ENCODE peak calls at places on chromosome 7, in six cellular contexts. Q, W, I, Z, H and V are unnamed samples.

GRCh38 chr7:100400656-100401055 is 27.4 kb downstream of the PILRA start:
- DNase-seq in Q (peak; percentile 72), W (peak; percentile 50), I (no peak), Z (peak; percentile 21), H (peak; percentile 69), V (peak; percentile 64)

GRCh38 chr7:22216309-22216708 is 140.6 kb downstream of the RAPGEF5 start:
- DNase-seq in Q (no peak), W (no peak), I (no peak), Z (no peak), H (no peak), V (no peak)

GRCh38 chr7:121235221-121235620 is 93.6 kb upstream of the WNT16 start:
- DNase-seq in Q (no peak), W (no peak), I (no peak), Z (no peak), H (no peak), V (no peak)

GRCh38 chr7:26691886-26692285 is 172.5 kb downstream of the SKAP2 start:
- DNase-seq in Q (peak; percentile 13), W (no peak), I (no peak), Z (no peak), H (peak; percentile 27), V (no peak)

GRCh38 chr7:67976490-67976889 is 979.9 kb downstream of the TYW1 start:
- DNase-seq in Q (no peak), W (no peak), I (no peak), Z (no peak), H (no peak), V (no peak)

GRCh38 chr7:70384891-70385290 is 747.1 kb upstream of the GALNT17 start:
- DNase-seq in Q (no peak), W (no peak), I (no peak), Z (no peak), H (no peak), V (no peak)

GRCh38 chr7:98900815-98901214 is 22.5 kb downstream of the TRRAP start:
- DNase-seq in Q (no peak), W (no peak), I (no peak), Z (no peak), H (no peak), V (no peak)

GRCh38 chr7:116790025-116790424 is 72.4 kb upstream of the CAPZA2 start:
- DNase-seq in Q (no peak), W (no peak), I (no peak), Z (no peak), H (no peak), V (no peak)

GRCh38 chr7:95986136-95986535 is 213.8 kb downstream of the DYNC1I1 start:
- DNase-seq in Q (no peak), W (no peak), I (no peak), Z (no peak), H (no peak), V (no peak)

GRCh38 chr7:29569648-29570047 is 6.0 kb downstream of the PRR15 start:
- DNase-seq in Q (peak; percentile 70), W (no peak), I (peak; percentile 82), Z (no peak), H (peak; percentile 51), V (no peak)

GRCh38 chr7:131042269-131043160 is 285.2 kb upstream of the MKLN1 start:
- DNase-seq in Q (peak; percentile 65), W (no peak), I (no peak), Z (no peak), H (peak; percentile 3), V (no peak)

GRCh38 chr7:96694082-96694481 is 15.6 kb downstream of the SEM1 start:
- DNase-seq in Q (no peak), W (no peak), I (no peak), Z (no peak), H (no peak), V (no peak)

GRCh38 chr7:98848918-98849317 is 20.9 kb downstream of the TMEM130 start:
- DNase-seq in Q (no peak), W (no peak), I (no peak), Z (no peak), H (no peak), V (no peak)

GRCh38 chr7:43454936-43455518 is 127.9 kb upstream of the STK17A start:
- DNase-seq in Q (peak; percentile 87), W (peak; percentile 70), I (peak; percentile 58), Z (peak; percentile 19), H (peak; percentile 65), V (peak; percentile 46)

GRCh38 chr7:47580175-47580701 is 1.7 kb downstream of the TNS3 start:
- DNase-seq in Q (peak; percentile 33), W (no peak), I (no peak), Z (no peak), H (peak; percentile 15), V (no peak)

GRCh38 chr7:36690514-36691187 is 33.6 kb downstream of the AOAH start:
- DNase-seq in Q (no peak), W (peak; percentile 53), I (peak; percentile 72), Z (no peak), H (no peak), V (no peak)

GRCh38 chr7:122143376-122143750 is 686 bp downstream of the AASS start:
- DNase-seq in Q (no peak), W (peak; percentile 26), I (peak; percentile 29), Z (no peak), H (peak; percentile 47), V (no peak)

GRCh38 chr7:24725554-24726260 is 31.6 kb downstream of the GSDME start:
- DNase-seq in Q (no peak), W (no peak), I (no peak), Z (no peak), H (no peak), V (no peak)

GRCh38 chr7:117110480-117111315 is 157.4 kb downstream of the ST7 start:
- DNase-seq in Q (no peak), W (peak; percentile 80), I (peak; percentile 91), Z (no peak), H (no peak), V (no peak)

GRCh38 chr7:130669051-130669700 is 628 bp upstream of the COPG2 start:
- DNase-seq in Q (no peak), W (no peak), I (no peak), Z (no peak), H (no peak), V (peak; percentile 11)

GRCh38 chr7:36946401-36946739 is 222.1 kb upstream of the AOAH start:
- DNase-seq in Q (no peak), W (no peak), I (no peak), Z (no peak), H (no peak), V (no peak)

GRCh38 chr7:26329520-26330269 is 38.0 kb downstream of the SNX10 start:
- DNase-seq in Q (no peak), W (no peak), I (no peak), Z (no peak), H (no peak), V (peak; percentile 54)

GRCh38 chr7:22387583-22387982 is 30.6 kb upstream of the RAPGEF5 start:
- DNase-seq in Q (no peak), W (no peak), I (no peak), Z (no peak), H (no peak), V (no peak)

GRCh38 chr7:17298840-17299476 is 506 bp downstream of the AHR start:
- DNase-seq in Q (peak; percentile 76), W (peak; percentile 35), I (peak; percentile 56), Z (no peak), H (peak; percentile 65), V (no peak)

GRCh38 chr7:114759347-114760062 is 162.4 kb upstream of the MDFIC start:
- DNase-seq in Q (no peak), W (no peak), I (no peak), Z (no peak), H (peak; percentile 6), V (no peak)

GRCh38 chr7:101614939-101615302 is 14.2 kb downstream of the MYL10 start:
- DNase-seq in Q (no peak), W (no peak), I (no peak), Z (no peak), H (no peak), V (no peak)

DNA sequence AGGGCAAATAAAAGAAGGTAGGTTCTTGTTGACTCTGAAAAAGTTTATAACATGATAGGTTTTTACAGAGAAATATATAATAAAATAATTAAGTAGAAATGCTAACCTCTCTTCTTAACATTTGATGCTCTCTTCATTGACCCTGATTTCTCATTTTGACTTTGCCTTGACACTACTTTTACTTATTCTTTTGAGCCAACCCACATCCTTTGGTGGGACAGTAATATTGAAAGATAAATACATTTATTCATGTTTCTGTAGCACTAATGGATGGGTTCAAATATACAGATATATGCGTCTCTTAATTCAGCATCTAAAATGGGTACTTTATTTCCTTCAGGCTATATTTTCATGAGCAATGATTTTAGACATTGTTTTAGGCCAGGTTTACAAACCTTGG is 34.4 kb downstream of the DDC start:
- DNase-seq in Q (no peak), W (no peak), I (no peak), Z (no peak), H (no peak), V (no peak)
- H4K20me1 ChIP-seq in Q (no peaks in the 10 kb centered on the region), W (no peaks in the 10 kb centered on the region), I (no peaks in the 10 kb centered on the region), Z (no peaks in the 10 kb centered on the region), H (no peaks in the 10 kb centered on the region), V (no peaks in the 10 kb centered on the region)

GRCh38 chr7:104096683-104097082 is 107.2 kb upstream of the RELN start:
- DNase-seq in Q (peak; percentile 42), W (no peak), I (peak; percentile 20), Z (peak; percentile 21), H (peak; percentile 9), V (no peak)
- TF ChIP-seq CTCF in Q (peak; percentile 57), W (peak; percentile 35), I (peak; percentile 24), Z (peak; percentile 48), H (no peak), V (peak; percentile 35)

GRCh38 chr7:1700536-1701333 is 30.7 kb downstream of the ELFN1 start:
- DNase-seq in Q (no peak), W (peak; percentile 11), I (no peak), Z (no peak), H (no peak), V (no peak)
- TF ChIP-seq EZH2phosphoT487 in Q (no peak), W (no peak), I (no peak), Z (no peak), H (no peak), V (no peak)

DNA sequence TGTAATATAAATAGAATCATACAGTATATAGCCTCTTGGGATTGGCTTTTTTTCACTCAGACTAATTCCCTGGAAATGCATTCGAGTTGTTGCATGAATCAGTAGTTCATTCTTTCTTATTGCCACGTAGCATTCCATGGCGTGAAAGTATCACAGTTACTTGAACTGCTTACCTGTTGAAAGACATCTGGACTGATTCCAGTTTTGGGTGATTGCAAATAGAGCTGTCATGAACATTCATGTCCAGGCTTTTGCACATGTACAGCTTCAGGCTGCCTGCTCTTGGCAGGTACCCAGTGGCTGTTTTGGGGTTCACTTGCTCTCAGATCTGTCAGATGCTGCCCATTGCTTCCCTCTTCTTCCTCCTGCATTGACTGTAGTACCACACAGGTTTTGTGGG is 54.9 kb downstream of the LRGUK start:
- DNase-seq in Q (no peak), W (no peak), I (no peak), Z (no peak), H (no peak), V (no peak)
- H4K20me1 ChIP-seq in Q (no peaks in the 10 kb centered on the region), W (no peaks in the 10 kb centered on the region), I (no peaks in the 10 kb centered on the region), Z (no peaks in the 10 kb centered on the region), H (no peaks in the 10 kb centered on the region), V (no peaks in the 10 kb centered on the region)